ENCODE peak calls at places on chromosomes 11 and 22, in four cellular contexts. Y, W, R and X are unnamed samples.

GRCh38 chr11:104043678-104044239 is 7.3 kb downstream of the DDI1 start:
- DNase-seq in Y (no peak), W (no peak), R (no peak), X (no peak)

GRCh38 chr22:46121079-46121478 is 29.2 kb upstream of the PPARA start:
- DNase-seq in Y (no peak), W (no peak), R (no peak), X (no peak)

GRCh38 chr11:13674799-13675509 is 6.5 kb downstream of the FAR1 start:
- DNase-seq in Y (no peak), W (no peak), R (no peak), X (peak)

GRCh38 chr11:105609341-105609781 is 512 bp upstream of the GRIA4 start:
- DNase-seq in Y (peak), W (no peak), R (peak), X (no peak)

GRCh38 chr22:27063381-27063780 is 406.0 kb downstream of the MIAT start:
- DNase-seq in Y (no peak), W (no peak), R (no peak), X (no peak)

GRCh38 chr22:43798492-43798891 is 13.6 kb downstream of the EFCAB6 start:
- DNase-seq in Y (no peak), W (no peak), R (no peak), X (no peak)

GRCh38 chr11:9878936-9879335 is 215.1 kb downstream of the SWAP70 start:
- DNase-seq in Y (no peak), W (no peak), R (no peak), X (no peak)

GRCh38 chr22:38204784-38205183 is 3.0 kb downstream of the MAFF start:
- DNase-seq in Y (no peak), W (no peak), R (no peak), X (peak)

GRCh38 chr22:20011123-20011992 is 5.3 kb downstream of the ARVCF start:
- DNase-seq in Y (peak), W (no peak), R (no peak), X (no peak)

GRCh38 chr11:44747836-44748235 is 21.1 kb downstream of the TSPAN18 start:
- DNase-seq in Y (no peak), W (no peak), R (no peak), X (no peak)

GRCh38 chr22:32864041-32864440 is 62.5 kb downstream of the TIMP3 start:
- DNase-seq in Y (no peak), W (no peak), R (no peak), X (no peak)

GRCh38 chr11:84887055-84887629 is 740.0 kb downstream of the DLG2 start:
- DNase-seq in Y (no peak), W (no peak), R (no peak), X (no peak)

GRCh38 chr11:69599502-69599901 is 41.5 kb upstream of the CCND1 start:
- DNase-seq in Y (no peak), W (no peak), R (no peak), X (peak)

GRCh38 chr11:86923993-86924766 is 31.0 kb downstream of the FZD4 start:
- DNase-seq in Y (peak), W (no peak), R (peak), X (no peak)

GRCh38 chr11:121929581-121929980 is 186.4 kb downstream of the BLID start:
- DNase-seq in Y (no peak), W (no peak), R (peak), X (no peak)

GRCh38 chr22:20807315-20807752 is 33.4 kb downstream of the SERPIND1 start:
- DNase-seq in Y (peak), W (peak), R (no peak), X (no peak)

GRCh38 chr22:20918663-20919220 is 1.5 kb downstream of the CRKL start:
- DNase-seq in Y (peak), W (no peak), R (no peak), X (no peak)

GRCh38 chr22:25536578-25536977 is 27.9 kb upstream of the GRK3 start:
- DNase-seq in Y (no peak), W (no peak), R (no peak), X (no peak)

GRCh38 chr22:26779929-26780328 is 122.5 kb downstream of the MIAT start:
- DNase-seq in Y (no peak), W (no peak), R (no peak), X (no peak)

DNA sequence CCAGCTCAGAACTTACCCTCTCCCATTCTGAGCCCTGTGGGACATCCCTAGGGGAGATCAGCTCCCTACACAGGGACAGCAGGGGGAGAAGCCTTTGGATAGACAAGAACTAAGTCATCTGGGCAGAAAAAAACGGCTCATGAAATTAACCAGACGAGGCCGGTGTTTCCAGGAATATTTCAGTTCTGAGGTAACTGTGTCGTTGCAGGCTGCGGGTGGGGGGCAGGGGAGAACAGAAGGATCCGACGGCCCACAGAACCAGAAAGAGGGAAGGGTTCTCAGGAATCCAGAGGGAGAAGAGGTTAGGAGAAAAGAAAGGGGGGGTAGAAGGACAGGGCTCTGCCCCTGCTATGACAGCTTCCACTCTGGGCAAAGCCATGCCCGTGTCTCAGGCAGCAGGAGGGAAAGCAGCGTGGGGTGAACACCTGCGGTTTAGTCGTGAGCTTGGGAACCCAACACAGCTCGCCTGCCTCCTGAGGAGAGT is 3.6 kb downstream of the CLCF1 start:
- DNase-seq in Y (no peak), W (no peak), R (no peak), X (no peak)
- H3K4me3 ChIP-seq in Y (no peak), W (peak), R (no peak), X (no peak)

GRCh38 chr11:78299000-78299712 is 110.4 kb downstream of the USP35 start:
- DNase-seq in Y (no peak), W (no peak), R (no peak), X (no peak)
- TF ChIP-seq REST in Y (no peak), W (no peak), R (no peak), X (no peak)

GRCh38 chr22:23131931-23132330 is 9.9 kb downstream of the RSPH14 start:
- DNase-seq in Y (no peak), W (no peak), R (no peak), X (no peak)
- H3K4me3 ChIP-seq in Y (no peak), W (no peak), R (no peak), X (no peak)

DNA sequence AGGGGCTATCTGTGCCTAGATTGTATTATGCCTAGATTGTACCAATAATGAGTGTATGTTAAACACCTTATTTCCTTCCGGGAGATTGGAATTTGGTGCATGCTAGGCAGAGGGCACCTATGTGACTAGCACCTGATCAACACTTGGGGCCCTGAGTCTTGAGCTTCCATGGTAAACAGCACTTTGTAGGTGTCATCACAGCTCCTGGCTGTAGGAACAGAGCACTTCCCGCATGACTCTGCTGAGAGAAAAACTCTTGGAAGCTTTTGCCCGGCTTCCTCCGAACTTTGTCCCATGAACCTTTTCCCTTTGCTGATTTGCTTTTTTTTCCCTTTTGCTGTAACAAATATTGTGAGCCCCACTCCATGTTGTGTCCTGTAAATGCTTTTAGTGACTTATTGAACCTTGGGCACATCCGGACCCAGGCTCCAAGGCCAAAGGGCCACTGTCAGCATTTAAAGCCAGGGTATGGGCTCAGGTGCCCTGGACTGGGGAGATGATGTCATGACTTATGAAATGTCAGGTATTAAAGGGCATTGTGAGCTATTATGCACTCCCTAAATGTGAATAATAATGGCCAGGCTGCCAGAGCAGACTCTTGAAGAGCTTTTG is 391.1 kb downstream of the TENM4 start:
- DNase-seq in Y (no peak), W (no peak), R (no peak), X (no peak)
- TF ChIP-seq REST in Y (no peak), W (no peak), R (no peak), X (no peak)

DNA sequence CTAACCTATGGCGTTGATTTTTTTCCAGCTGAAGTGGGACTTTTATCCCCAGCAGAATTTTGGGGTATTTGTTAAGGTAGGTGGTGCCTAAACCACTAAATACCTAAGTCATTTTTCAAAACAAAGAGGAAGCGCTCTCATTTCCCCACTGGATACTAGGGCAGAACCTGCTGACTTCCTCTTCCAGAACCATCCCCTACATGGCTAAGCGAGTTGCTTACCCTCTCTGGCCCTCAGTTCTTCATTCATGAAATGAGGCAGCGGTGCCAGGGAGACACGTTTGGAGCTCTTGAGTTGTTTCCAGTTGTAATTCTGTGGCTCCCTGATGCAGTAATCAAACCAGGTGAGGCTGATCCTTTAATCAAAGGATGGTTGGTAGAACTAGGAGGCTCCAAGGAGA is 10.0 kb upstream of the MTMR3 start:
- DNase-seq in Y (no peak), W (no peak), R (no peak), X (peak)
- H3K4me3 ChIP-seq in Y (no peak), W (no peak), R (no peak), X (no peak)

GRCh38 chr11:34185926-34186841 is 80.8 kb downstream of the NAT10 start:
- DNase-seq in Y (no peak), W (no peak), R (peak), X (no peak)

GRCh38 chr11:34183840-34184358 is 78.5 kb downstream of the NAT10 start:
- DNase-seq in Y (no peak), W (no peak), R (no peak), X (no peak)

GRCh38 chr11:34182921-34183685 is 77.7 kb downstream of the NAT10 start:
- DNase-seq in Y (no peak), W (no peak), R (no peak), X (no peak)

GRCh38 chr11:34182425-34182824 is 77.0 kb downstream of the NAT10 start:
- DNase-seq in Y (no peak), W (no peak), R (no peak), X (no peak)

DNA sequence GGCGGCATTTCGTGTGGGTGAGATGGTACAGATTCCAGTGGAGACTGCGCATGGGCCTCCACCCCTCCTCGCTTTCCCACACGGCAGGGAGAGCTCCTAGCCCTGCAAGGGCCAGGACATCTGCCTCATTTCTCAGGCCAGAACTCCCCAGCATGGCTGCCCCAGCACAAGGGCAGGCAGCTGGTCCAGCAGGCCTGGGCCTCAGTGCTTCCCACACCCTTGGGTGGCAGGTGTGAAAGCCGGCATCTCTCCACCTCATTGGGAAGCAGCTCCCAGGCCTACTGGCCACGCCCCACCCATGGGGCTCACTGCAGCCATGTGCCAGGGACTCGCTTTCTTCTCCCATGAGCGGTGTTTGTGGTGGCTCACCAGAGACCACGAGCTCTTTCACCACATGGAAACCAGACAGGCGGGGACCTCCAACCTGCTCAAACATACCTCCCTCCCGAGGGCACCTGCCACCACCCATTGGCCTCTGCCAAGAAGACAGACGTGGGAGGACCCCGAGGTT is 79.1 kb downstream of the NAT10 start:
- DNase-seq in Y (no peak), W (no peak), R (no peak), X (no peak)
- TF ChIP-seq REST in Y (no peak), W (no peak), R (no peak), X (no peak)

GRCh38 chr22:36329217-36330078 is 58.3 kb downstream of the MYH9 start:
- DNase-seq in Y (peak), W (peak), R (peak), X (peak)
- H3K4me3 ChIP-seq in Y (no peak), W (no peak), R (peak), X (no peak)

DNA sequence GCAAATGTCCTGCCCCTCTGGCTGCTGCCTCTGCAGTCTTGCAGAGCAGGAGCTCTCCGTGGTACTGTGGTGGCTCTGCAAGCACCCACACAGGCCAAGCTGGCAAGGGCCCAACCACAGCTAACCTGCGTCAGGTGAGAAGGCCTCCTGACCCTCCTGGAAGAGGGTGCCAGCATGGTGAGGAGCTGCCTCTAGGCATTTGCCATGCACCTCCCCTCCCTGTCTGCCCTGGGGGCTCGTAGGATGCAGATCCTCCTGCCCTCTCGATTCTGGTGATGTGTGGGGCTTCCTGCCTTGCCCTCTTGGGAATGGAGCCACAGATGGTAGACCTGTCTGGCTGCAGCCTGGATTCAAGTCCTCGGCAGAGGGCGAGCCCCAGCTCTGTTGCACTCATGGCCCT is 1408.8 kb downstream of the TBC1D22A start:
- DNase-seq in Y (no peak), W (no peak), R (no peak), X (no peak)
- TF ChIP-seq REST in Y (no peak), W (peak), R (peak), X (peak)

GRCh38 chr11:83852775-83853442 is 566.7 kb upstream of the CCDC90B start:
- DNase-seq in Y (no peak), W (no peak), R (no peak), X (no peak)
- H3K4me3 ChIP-seq in Y (no peak), W (no peak), R (no peak), X (no peak)